ENCODE peak calls at places on chromosomes 5 and 9, in four cellular contexts. O is HuH-7.5; W is activated T-helper 1 cell treated with anti-CD3 and anti-CD28 coated beads, Interleukin-2, amount 50 U/mL, for 16 hours; U is SJSA1. S is an unnamed sample.

GRCh38 chr5:113451797-113452196 is 17.0 kb upstream of the TSSK1B start:
- DNase-seq in W (no peak), O (no peak), U (no peak), S (no peak)

GRCh38 chr5:80275347-80275746 is 19.5 kb upstream of the SERINC5 start:
- DNase-seq in W (no peak), O (no peak), U (no peak), S (no peak)

GRCh38 chr9:74361508-74361907 is 135.6 kb upstream of the RORB start:
- DNase-seq in W (no peak), O (no peak), U (no peak), S (no peak)

GRCh38 chr5:88245893-88246244 is 22.8 kb downstream of the TMEM161B start:
- DNase-seq in U (no peak), O (no peak), W (no peak), S (no peak)

GRCh38 chr5:180439911-180440769 is 54.0 kb upstream of the CNOT6 start:
- DNase-seq in O (no peak), W (no peak), U (no peak), S (no peak)

GRCh38 chr9:32359452-32359851 is 25.0 kb upstream of the ACO1 start:
- DNase-seq in W (no peak), U (no peak), O (no peak), S (no peak)

GRCh38 chr5:79201206-79201605 is 34.7 kb upstream of the JMY start:
- DNase-seq in O (no peak), U (no peak), W (no peak), S (no peak)

GRCh38 chr9:95506438-95506691 is 10.4 kb downstream of the PTCH1 start:
- DNase-seq in U (peak), W (no peak), O (peak), S (no peak)

GRCh38 chr9:110912701-110913291 is 125.5 kb downstream of the LPAR1 start:
- DNase-seq in O (no peak), W (no peak), U (no peak), S (no peak)

GRCh38 chr5:80198399-80198798 is 57.4 kb downstream of the SERINC5 start:
- DNase-seq in W (no peak), U (no peak), O (no peak), S (no peak)

GRCh38 chr9:138105561-138106505 is 228.3 kb downstream of the CACNA1B start:
- DNase-seq in O (no peak), W (no peak), U (no peak), S (no peak)

GRCh38 chr5:60007724-60008123 is 114.2 kb upstream of the PDE4D start:
- DNase-seq in U (no peak), W (no peak), O (no peak), S (peak)

GRCh38 chr5:175104682-175105081 is 339.3 kb downstream of the DRD1 start:
- DNase-seq in W (no peak), U (no peak), O (no peak), S (no peak)

GRCh38 chr5:144060598-144060997 is 109.9 kb downstream of the YIPF5 start:
- DNase-seq in O (no peak), U (no peak), W (no peak), S (no peak)

GRCh38 chr5:154368041-154368800 is 77.6 kb upstream of the SAP30L start:
- DNase-seq in W (no peak), O (no peak), U (peak), S (peak)

GRCh38 chr5:109769597-109770291 is 80.0 kb downstream of the MAN2A1 start:
- DNase-seq in O (no peak), U (no peak), W (no peak), S (no peak)